ENCODE peak calls at places on chromosomes 3 and 15, in four cellular contexts. T is B cell; M is stimulated activated CD8-positive, alpha-beta memory T cell treated with anti-CD3 and anti-CD28 coated beads, Interleukin-4, amount 100 ng/mL, for 1 hour; V is right cardiac atrium. Q is an unnamed sample.

GRCh38 chr3:55453871-55454496 is 33.1 kb downstream of the WNT5A start:
- DNase-seq in T (no peak), M (no peak), V (no peak), Q (no peak)

GRCh38 chr3:50256978-50257890 is 11.7 kb upstream of the SEMA3B start:
- DNase-seq in T (no peak), M (no peak), V (no peak), Q (no peak)

GRCh38 chr3:160486459-160486869 is 36.9 kb upstream of the TRIM59 start:
- DNase-seq in T (no peak), M (no peak), V (no peak), Q (no peak)

GRCh38 chr15:50128266-50128665 is 9.2 kb upstream of the ATP8B4 start:
- DNase-seq in T (no peak), M (no peak), V (peak), Q (no peak)

GRCh38 chr3:10702961-10703740 is 112.9 kb upstream of the SLC6A11 start:
- DNase-seq in T (no peak), M (no peak), V (no peak), Q (no peak)

GRCh38 chr3:129398803-129399144 is 29.7 kb downstream of the EFCAB12 start:
- DNase-seq in T (no peak), M (no peak), V (no peak), Q (no peak)

GRCh38 chr3:62954579-62954978 is 79.4 kb upstream of the CADPS start:
- DNase-seq in T (no peak), M (no peak), V (no peak), Q (no peak)

GRCh38 chr3:146598486-146598885 is 6.7 kb downstream of the PLSCR5 start:
- DNase-seq in T (no peak), M (no peak), V (no peak), Q (no peak)

GRCh38 chr15:31439328-31439727 is 112.7 kb downstream of the KLF13 start:
- DNase-seq in T (no peak), M (no peak), V (no peak), Q (peak)

GRCh38 chr3:131403216-131403895 is 21.8 kb downstream of the NUDT16 start:
- DNase-seq in T (no peak), M (no peak), V (peak), Q (no peak)

GRCh38 chr3:155356594-155357370 is 63.3 kb upstream of the STRIT1 start:
- DNase-seq in T (no peak), M (no peak), V (no peak), Q (no peak)

GRCh38 chr3:65883614-65884013 is 155.1 kb downstream of the MAGI1 start:
- DNase-seq in T (no peak), M (no peak), V (no peak), Q (no peak)

GRCh38 chr3:123342631-123343080 is 106.2 kb downstream of the ADCY5 start:
- DNase-seq in T (no peak), M (no peak), V (no peak), Q (no peak)

GRCh38 chr15:76340802-76341365 is 4.3 kb downstream of the ISL2 start:
- DNase-seq in T (peak), M (no peak), V (peak), Q (peak)

GRCh38 chr3:96548073-96548472 is 266.3 kb upstream of the EPHA6 start:
- DNase-seq in T (no peak), M (no peak), V (no peak), Q (no peak)

GRCh38 chr3:46860381-46861292 is 2.6 kb downstream of the MYL3 start:
- DNase-seq in T (peak), M (no peak), V (peak), Q (peak)

GRCh38 chr15:81274932-81275341 is 49.0 kb downstream of the STARD5 start:
- DNase-seq in T (peak), M (peak), V (peak), Q (peak)

GRCh38 chr15:31200735-31201151 is 99.2 kb upstream of the TRPM1 start:
- DNase-seq in T (peak), M (peak), V (peak), Q (peak)

GRCh38 chr3:41462103-41462691 is 262.9 kb downstream of the CTNNB1 start:
- DNase-seq in T (no peak), M (no peak), V (no peak), Q (no peak)

GRCh38 chr3:40387001-40387894 is at the start of gene ENTPD3:
- DNase-seq in T (no peak), M (peak), V (peak), Q (peak)

GRCh38 chr3:150528359-150528797 is 17.9 kb downstream of the SERP1 start:
- DNase-seq in T (no peak), M (no peak), V (no peak), Q (no peak)

GRCh38 chr15:85306946-85307686 is 73.3 kb upstream of the AKAP13 start:
- DNase-seq in T (no peak), M (no peak), V (no peak), Q (no peak)

GRCh38 chr15:66655997-66656396 is 46.0 kb upstream of the SMAD6 start:
- DNase-seq in T (no peak), M (no peak), V (peak), Q (no peak)

GRCh38 chr3:46353639-46354410 is at the start of gene CCR2:
- DNase-seq in T (no peak), M (no peak), V (no peak), Q (no peak)

GRCh38 chr15:62352817-62353216 is 187.7 kb upstream of the C2CD4B start:
- DNase-seq in T (no peak), M (no peak), V (no peak), Q (no peak)

GRCh38 chr3:128004661-128005060 is 47.6 kb upstream of the SEC61A1 start:
- DNase-seq in T (no peak), M (no peak), V (no peak), Q (no peak)

GRCh38 chr15:32851619-32852416 is 134.0 kb downstream of the GREM1 start:
- DNase-seq in T (no peak), M (no peak), V (no peak), Q (no peak)

GRCh38 chr3:4222574-4222973 is 80.6 kb upstream of the SETMAR start:
- DNase-seq in T (no peak), M (no peak), V (no peak), Q (no peak)

GRCh38 chr3:12165909-12166308 is 7.2 kb upstream of the TIMP4 start:
- DNase-seq in T (no peak), M (no peak), V (no peak), Q (no peak)

GRCh38 chr3:197378987-197379718 is 80.7 kb upstream of the DLG1 start:
- DNase-seq in T (no peak), M (no peak), V (no peak), Q (no peak)

GRCh38 chr15:77818484-77819270 is 186.0 kb upstream of the LINGO1 start:
- DNase-seq in T (no peak), M (no peak), V (peak), Q (no peak)

GRCh38 chr3:118146658-118147375 is 887.8 kb downstream of the IGSF11 start:
- DNase-seq in T (no peak), M (no peak), V (no peak), Q (no peak)

GRCh38 chr3:158368271-158368670 is 202.7 kb upstream of the MLF1 start:
- DNase-seq in T (no peak), M (no peak), V (no peak), Q (no peak)

GRCh38 chr3:9746330-9746729 is 3.4 kb upstream of the OGG1 start:
- DNase-seq in T (no peak), M (no peak), V (no peak), Q (no peak)

GRCh38 chr15:38701134-38701533 is 136.5 kb upstream of the RASGRP1 start:
- DNase-seq in T (no peak), M (no peak), V (no peak), Q (no peak)

GRCh38 chr15:36903922-36904479 is 196.3 kb downstream of the MEIS2 start:
- DNase-seq in T (no peak), M (no peak), V (no peak), Q (no peak)

GRCh38 chr15:52143862-52144261 is 31.3 kb upstream of the BCL2L10 start:
- DNase-seq in T (no peak), M (no peak), V (no peak), Q (no peak)

GRCh38 chr15:89167267-89168176 is 53.9 kb downstream of the RLBP1 start:
- DNase-seq in T (no peak), M (no peak), V (no peak), Q (no peak)

GRCh38 chr15:88487796-88488523 is 20.5 kb downstream of the MRPS11 start:
- DNase-seq in T (no peak), M (no peak), V (no peak), Q (no peak)